ENCODE peak calls at places on chromosome 4, in five cellular contexts. One of them, this sample, is unnamed.

GRCh38 chr4:125125256-125125655 is 189.5 kb upstream of the FAT4 start:
- DNase-seq in right atrium auricular region: no peak
- DNase-seq in PC-9: no peak
- DNase-seq in Panc1: no peak
- DNase-seq in tibial artery: no peak
- DNase-seq in this sample: no peak

GRCh38 chr4:61924131-61924530 is 724.0 kb downstream of the ADGRL3 start:
- DNase-seq in tibial artery: no peak
- DNase-seq in PC-9: no peak
- DNase-seq in right atrium auricular region: no peak
- DNase-seq in Panc1: no peak
- DNase-seq in this sample: no peak

GRCh38 chr4:47106561-47106960 is 75.2 kb downstream of the GABRB1 start:
- DNase-seq in tibial artery: no peak
- DNase-seq in PC-9: no peak
- DNase-seq in right atrium auricular region: no peak
- DNase-seq in Panc1: no peak
- DNase-seq in this sample: no peak

GRCh38 chr4:56128231-56128630 is 179.5 kb downstream of the CEP135 start:
- DNase-seq in tibial artery: no peak
- DNase-seq in PC-9: no peak
- DNase-seq in Panc1: no peak
- DNase-seq in right atrium auricular region: no peak
- DNase-seq in this sample: no peak

GRCh38 chr4:183443609-183444148 is 757 bp upstream of the CDKN2AIP start:
- DNase-seq in right atrium auricular region: no peak
- DNase-seq in tibial artery: no peak
- DNase-seq in PC-9: no peak
- DNase-seq in Panc1: no peak
- DNase-seq in this sample: no peak

GRCh38 chr4:25978327-25978726 is 64.3 kb downstream of the SMIM20 start:
- DNase-seq in right atrium auricular region: no peak
- DNase-seq in tibial artery: peak; percentile 24
- DNase-seq in PC-9: no peak
- DNase-seq in Panc1: no peak
- DNase-seq in this sample: no peak

GRCh38 chr4:145956288-145956890 is 17.8 kb upstream of the ZNF827 start:
- DNase-seq in Panc1: peak; percentile 20
- DNase-seq in right atrium auricular region: no peak
- DNase-seq in tibial artery: no peak
- DNase-seq in PC-9: peak; percentile 10
- DNase-seq in this sample: peak; percentile 64

GRCh38 chr4:27357283-27357682 is 496.6 kb downstream of the STIM2 start:
- DNase-seq in tibial artery: no peak
- DNase-seq in right atrium auricular region: no peak
- DNase-seq in PC-9: no peak
- DNase-seq in Panc1: no peak
- DNase-seq in this sample: peak; percentile 13

GRCh38 chr4:8644461-8644891 is 51.9 kb downstream of the CPZ start:
- DNase-seq in right atrium auricular region: no peak
- DNase-seq in Panc1: no peak
- DNase-seq in PC-9: no peak
- DNase-seq in tibial artery: peak; percentile 34
- DNase-seq in this sample: no peak
- H3K4me1 ChIP-seq in right atrium auricular region: no peaks in the 10 kb centered on the region
- H3K4me1 ChIP-seq in Panc1: no peaks in the 10 kb centered on the region
- H3K4me1 ChIP-seq in PC-9: peaks cover 12% of the 10 kb centered on the region
- H3K4me1 ChIP-seq in tibial artery: no peaks in the 10 kb centered on the region
- H3K4me1 ChIP-seq in this sample: no peaks in the 10 kb centered on the region

DNA sequence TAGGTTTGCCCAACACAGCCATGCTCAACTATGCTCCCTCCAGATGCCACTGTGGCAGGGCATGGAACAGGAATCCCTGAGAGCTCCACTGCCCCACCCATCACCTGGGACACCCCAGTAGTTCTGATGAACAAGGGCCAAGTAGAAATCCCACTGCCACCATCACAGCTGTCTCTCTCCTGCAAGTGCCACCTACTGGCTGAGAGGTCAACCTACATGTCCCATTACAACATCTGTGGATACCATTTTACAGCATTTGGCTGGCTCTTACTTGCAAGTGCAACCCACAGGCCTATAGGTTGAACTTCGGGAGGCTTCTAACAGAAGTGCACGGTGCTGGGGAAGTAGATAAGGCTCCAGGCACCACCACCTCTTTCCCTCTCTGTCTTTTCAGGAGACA is 142.5 kb downstream of the CXXC4 start:
- DNase-seq in Panc1: no peak
- DNase-seq in tibial artery: no peak
- DNase-seq in right atrium auricular region: no peak
- DNase-seq in PC-9: no peak
- DNase-seq in this sample: no peak
- H3K9me3 ChIP-seq in Panc1: no peaks in the 10 kb centered on the region
- H3K9me3 ChIP-seq in tibial artery: peaks cover 29% of the 10 kb centered on the region
- H3K9me3 ChIP-seq in right atrium auricular region: peaks cover 2% of the 10 kb centered on the region
- H3K9me3 ChIP-seq in PC-9: no peaks in the 10 kb centered on the region
- H3K9me3 ChIP-seq in this sample: no peaks in the 10 kb centered on the region

GRCh38 chr4:186669159-186669720 is 54.4 kb downstream of the FAT1 start:
- DNase-seq in PC-9: no peak
- DNase-seq in right atrium auricular region: no peak
- DNase-seq in tibial artery: peak; percentile 87
- DNase-seq in Panc1: no peak
- DNase-seq in this sample: peak; percentile 58
- H3K4me3 ChIP-seq in PC-9: no peak overlapping the region
- H3K4me3 ChIP-seq in right atrium auricular region: no peak overlapping the region
- H3K4me3 ChIP-seq in tibial artery: peak overlapping the region; percentile 24
- H3K4me3 ChIP-seq in Panc1: no peak overlapping the region
- H3K4me3 ChIP-seq in this sample: no peak overlapping the region

GRCh38 chr4:20626326-20626725 is 73.9 kb upstream of the PACRGL start:
- DNase-seq in Panc1: no peak
- DNase-seq in right atrium auricular region: no peak
- DNase-seq in tibial artery: no peak
- DNase-seq in PC-9: no peak
- DNase-seq in this sample: no peak
- H3K4me1 ChIP-seq in Panc1: no peaks in the 10 kb centered on the region
- H3K4me1 ChIP-seq in right atrium auricular region: no peaks in the 10 kb centered on the region
- H3K4me1 ChIP-seq in tibial artery: no peaks in the 10 kb centered on the region
- H3K4me1 ChIP-seq in PC-9: no peaks in the 10 kb centered on the region
- H3K4me1 ChIP-seq in this sample: no peaks in the 10 kb centered on the region

DNA sequence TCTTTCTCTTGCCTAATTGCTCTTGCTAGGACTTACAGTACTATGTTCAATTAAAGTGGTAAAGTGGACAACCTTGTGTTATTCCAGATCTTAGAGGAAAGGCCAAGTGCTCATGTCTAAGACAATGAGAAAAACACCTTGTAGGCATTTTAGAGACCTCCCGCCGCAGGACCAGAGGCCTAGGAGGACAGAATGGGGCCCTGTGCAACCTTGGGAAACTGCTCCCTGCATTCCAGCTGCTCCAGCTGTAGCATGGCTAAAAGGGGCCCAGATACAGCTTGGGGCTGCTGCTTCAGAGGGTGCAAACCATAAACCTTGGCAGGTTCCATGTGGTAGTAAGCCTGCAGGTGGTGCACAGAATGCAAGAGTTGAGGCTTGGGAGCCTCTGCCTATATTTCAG is 101.0 kb downstream of the PGRMC2 start:
- DNase-seq in PC-9: no peak
- DNase-seq in Panc1: no peak
- DNase-seq in tibial artery: no peak
- DNase-seq in right atrium auricular region: no peak
- DNase-seq in this sample: no peak
- H3K9me3 ChIP-seq in PC-9: no peaks in the 10 kb centered on the region
- H3K9me3 ChIP-seq in Panc1: peaks cover 3% of the 10 kb centered on the region
- H3K9me3 ChIP-seq in tibial artery: no peaks in the 10 kb centered on the region
- H3K9me3 ChIP-seq in right atrium auricular region: no peaks in the 10 kb centered on the region
- H3K9me3 ChIP-seq in this sample: no peaks in the 10 kb centered on the region

GRCh38 chr4:142416711-142417275 is 429.3 kb downstream of the INPP4B start:
- DNase-seq in Panc1: no peak
- DNase-seq in right atrium auricular region: no peak
- DNase-seq in PC-9: no peak
- DNase-seq in tibial artery: no peak
- DNase-seq in this sample: no peak
- H3K4me3 ChIP-seq in Panc1: no peak overlapping the region
- H3K4me3 ChIP-seq in right atrium auricular region: no peak overlapping the region
- H3K4me3 ChIP-seq in PC-9: no peak overlapping the region
- H3K4me3 ChIP-seq in tibial artery: no peak overlapping the region
- H3K4me3 ChIP-seq in this sample: no peak overlapping the region

DNA sequence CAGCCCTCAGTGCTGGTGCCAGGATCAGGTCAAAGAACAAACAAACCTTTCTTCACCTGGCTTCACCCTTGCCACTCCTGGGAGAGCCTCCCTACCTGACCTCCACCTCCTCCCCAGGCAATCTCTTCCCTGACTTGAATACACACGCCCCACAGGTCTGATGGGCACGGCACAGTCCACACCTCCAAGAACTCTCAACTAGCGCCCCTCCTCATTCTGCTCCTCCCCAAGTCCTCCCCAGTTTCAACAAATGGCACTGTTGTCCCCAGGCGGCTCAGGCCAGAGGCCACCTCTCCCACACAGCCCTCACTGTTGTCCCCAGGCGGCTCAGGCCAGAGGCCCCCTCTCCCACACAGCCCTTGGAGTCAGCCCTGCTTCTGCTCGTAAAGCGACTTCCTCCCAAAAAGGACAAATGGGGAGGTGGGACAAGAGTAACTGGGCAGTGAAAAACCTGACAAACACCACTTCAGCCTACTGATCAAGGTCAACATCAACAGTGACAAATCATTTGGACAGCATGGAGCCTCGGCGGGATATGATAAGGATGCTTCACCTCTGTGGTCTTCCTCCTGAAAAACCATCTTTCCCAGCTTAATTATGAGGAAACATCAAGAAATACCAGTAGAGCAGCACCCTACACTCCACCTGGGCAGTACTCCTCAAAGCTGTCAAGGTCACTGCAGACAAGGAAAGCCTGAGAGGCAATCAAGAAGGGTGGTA is 2.9 kb downstream of the LETM1 start:
- DNase-seq in Panc1: no peak
- DNase-seq in right atrium auricular region: no peak
- DNase-seq in PC-9: no peak
- DNase-seq in tibial artery: no peak
- DNase-seq in this sample: no peak
- H3K4me1 ChIP-seq in Panc1: peaks cover 15% of the 10 kb centered on the region
- H3K4me1 ChIP-seq in right atrium auricular region: peaks cover 48% of the 10 kb centered on the region
- H3K4me1 ChIP-seq in PC-9: peaks cover 36% of the 10 kb centered on the region
- H3K4me1 ChIP-seq in tibial artery: peaks cover 12% of the 10 kb centered on the region
- H3K4me1 ChIP-seq in this sample: peaks cover 15% of the 10 kb centered on the region

This sample was measured in hepatocyte.